ENCODE peak calls at places on chromosomes 2 and 18, in seven cellular contexts. One of them, this sample, is unnamed.

GRCh38 chr2:239087041-239087710 is 239.3 kb downstream of the TWIST2 start:
- DNase-seq in Ammon's horn: no peak
- DNase-seq in NCI-H460: no peak
- DNase-seq in NCI-H1092 treated with DMSO at 0.1 percent for 48 hours: no peak
- DNase-seq in activated CD4-positive, alpha-beta T cell treated with anti-CD3 and anti-CD28 coated beads, Interleukin-2, amount 50 U/mL, for 24 hours: no peak
- DNase-seq in stimulated activated CD8-positive, alpha-beta memory T cell treated with anti-CD3 and anti-CD28 coated beads, Interleukin-4, amount 100 ng/mL, for 4 hours: no peak
- DNase-seq in kidney: no peak
- DNase-seq in this sample: no peak

GRCh38 chr2:101781326-101781725 is 83.8 kb downstream of the MAP4K4 start:
- DNase-seq in Ammon's horn: no peak
- DNase-seq in NCI-H460: no peak
- DNase-seq in NCI-H1092 treated with DMSO at 0.1 percent for 48 hours: no peak
- DNase-seq in activated CD4-positive, alpha-beta T cell treated with anti-CD3 and anti-CD28 coated beads, Interleukin-2, amount 50 U/mL, for 24 hours: no peak
- DNase-seq in stimulated activated CD8-positive, alpha-beta memory T cell treated with anti-CD3 and anti-CD28 coated beads, Interleukin-4, amount 100 ng/mL, for 4 hours: no peak
- DNase-seq in kidney: no peak
- DNase-seq in this sample: no peak

GRCh38 chr18:58176915-58177717 is 133.1 kb downstream of the NEDD4L start:
- DNase-seq in Ammon's horn: peak; percentile 35
- DNase-seq in NCI-H460: peak; percentile 18
- DNase-seq in NCI-H1092 treated with DMSO at 0.1 percent for 48 hours: no peak
- DNase-seq in activated CD4-positive, alpha-beta T cell treated with anti-CD3 and anti-CD28 coated beads, Interleukin-2, amount 50 U/mL, for 24 hours: no peak
- DNase-seq in stimulated activated CD8-positive, alpha-beta memory T cell treated with anti-CD3 and anti-CD28 coated beads, Interleukin-4, amount 100 ng/mL, for 4 hours: no peak
- DNase-seq in kidney: no peak
- DNase-seq in this sample: no peak

GRCh38 chr2:31274700-31275075 is 40.7 kb downstream of the EHD3 start:
- DNase-seq in Ammon's horn: no peak
- DNase-seq in NCI-H460: no peak
- DNase-seq in NCI-H1092 treated with DMSO at 0.1 percent for 48 hours: no peak
- DNase-seq in activated CD4-positive, alpha-beta T cell treated with anti-CD3 and anti-CD28 coated beads, Interleukin-2, amount 50 U/mL, for 24 hours: no peak
- DNase-seq in stimulated activated CD8-positive, alpha-beta memory T cell treated with anti-CD3 and anti-CD28 coated beads, Interleukin-4, amount 100 ng/mL, for 4 hours: no peak
- DNase-seq in kidney: no peak
- DNase-seq in this sample: no peak

GRCh38 chr2:9975805-9976447 is 24.4 kb downstream of the GRHL1 start:
- DNase-seq in Ammon's horn: no peak
- DNase-seq in NCI-H460: peak; percentile 87
- DNase-seq in NCI-H1092 treated with DMSO at 0.1 percent for 48 hours: no peak
- DNase-seq in activated CD4-positive, alpha-beta T cell treated with anti-CD3 and anti-CD28 coated beads, Interleukin-2, amount 50 U/mL, for 24 hours: peak; percentile 35
- DNase-seq in stimulated activated CD8-positive, alpha-beta memory T cell treated with anti-CD3 and anti-CD28 coated beads, Interleukin-4, amount 100 ng/mL, for 4 hours: no peak
- DNase-seq in kidney: no peak
- DNase-seq in this sample: no peak

GRCh38 chr2:105919191-105919811 is 174.6 kb downstream of the NCK2 start:
- DNase-seq in Ammon's horn: peak; percentile 72
- DNase-seq in NCI-H460: no peak
- DNase-seq in NCI-H1092 treated with DMSO at 0.1 percent for 48 hours: peak; percentile 52
- DNase-seq in activated CD4-positive, alpha-beta T cell treated with anti-CD3 and anti-CD28 coated beads, Interleukin-2, amount 50 U/mL, for 24 hours: no peak
- DNase-seq in stimulated activated CD8-positive, alpha-beta memory T cell treated with anti-CD3 and anti-CD28 coated beads, Interleukin-4, amount 100 ng/mL, for 4 hours: no peak
- DNase-seq in kidney: no peak
- DNase-seq in this sample: no peak

GRCh38 chr18:71239111-71239624 is 950.3 kb downstream of the SOCS6 start:
- DNase-seq in Ammon's horn: no peak
- DNase-seq in NCI-H460: no peak
- DNase-seq in NCI-H1092 treated with DMSO at 0.1 percent for 48 hours: no peak
- DNase-seq in activated CD4-positive, alpha-beta T cell treated with anti-CD3 and anti-CD28 coated beads, Interleukin-2, amount 50 U/mL, for 24 hours: no peak
- DNase-seq in stimulated activated CD8-positive, alpha-beta memory T cell treated with anti-CD3 and anti-CD28 coated beads, Interleukin-4, amount 100 ng/mL, for 4 hours: no peak
- DNase-seq in kidney: no peak
- DNase-seq in this sample: no peak

GRCh38 chr2:170881840-170882239 is 47.2 kb upstream of the GORASP2 start:
- DNase-seq in Ammon's horn: no peak
- DNase-seq in NCI-H460: no peak
- DNase-seq in NCI-H1092 treated with DMSO at 0.1 percent for 48 hours: no peak
- DNase-seq in activated CD4-positive, alpha-beta T cell treated with anti-CD3 and anti-CD28 coated beads, Interleukin-2, amount 50 U/mL, for 24 hours: no peak
- DNase-seq in stimulated activated CD8-positive, alpha-beta memory T cell treated with anti-CD3 and anti-CD28 coated beads, Interleukin-4, amount 100 ng/mL, for 4 hours: no peak
- DNase-seq in kidney: no peak
- DNase-seq in this sample: no peak

GRCh38 chr2:144453486-144454158 is 66.3 kb downstream of the ZEB2 start:
- DNase-seq in Ammon's horn: no peak
- DNase-seq in NCI-H460: no peak
- DNase-seq in NCI-H1092 treated with DMSO at 0.1 percent for 48 hours: no peak
- DNase-seq in activated CD4-positive, alpha-beta T cell treated with anti-CD3 and anti-CD28 coated beads, Interleukin-2, amount 50 U/mL, for 24 hours: no peak
- DNase-seq in stimulated activated CD8-positive, alpha-beta memory T cell treated with anti-CD3 and anti-CD28 coated beads, Interleukin-4, amount 100 ng/mL, for 4 hours: no peak
- DNase-seq in kidney: no peak
- DNase-seq in this sample: no peak

GRCh38 chr2:3377279-3377611 is 373 bp downstream of the EIPR1 start:
- DNase-seq in Ammon's horn: no peak
- DNase-seq in NCI-H460: no peak
- DNase-seq in NCI-H1092 treated with DMSO at 0.1 percent for 48 hours: no peak
- DNase-seq in activated CD4-positive, alpha-beta T cell treated with anti-CD3 and anti-CD28 coated beads, Interleukin-2, amount 50 U/mL, for 24 hours: peak; percentile 21
- DNase-seq in stimulated activated CD8-positive, alpha-beta memory T cell treated with anti-CD3 and anti-CD28 coated beads, Interleukin-4, amount 100 ng/mL, for 4 hours: no peak
- DNase-seq in kidney: no peak
- DNase-seq in this sample: no peak

GRCh38 chr2:27085670-27086089 is 892 bp upstream of the KHK start:
- DNase-seq in Ammon's horn: peak; percentile 87
- DNase-seq in NCI-H460: peak; percentile 76
- DNase-seq in NCI-H1092 treated with DMSO at 0.1 percent for 48 hours: peak; percentile 13
- DNase-seq in activated CD4-positive, alpha-beta T cell treated with anti-CD3 and anti-CD28 coated beads, Interleukin-2, amount 50 U/mL, for 24 hours: no peak
- DNase-seq in stimulated activated CD8-positive, alpha-beta memory T cell treated with anti-CD3 and anti-CD28 coated beads, Interleukin-4, amount 100 ng/mL, for 4 hours: no peak
- DNase-seq in kidney: peak; percentile 92
- DNase-seq in this sample: no peak

GRCh38 chr2:69118609-69119008 is 105.6 kb downstream of the ANTXR1 start:
- DNase-seq in Ammon's horn: no peak
- DNase-seq in NCI-H460: no peak
- DNase-seq in NCI-H1092 treated with DMSO at 0.1 percent for 48 hours: no peak
- DNase-seq in activated CD4-positive, alpha-beta T cell treated with anti-CD3 and anti-CD28 coated beads, Interleukin-2, amount 50 U/mL, for 24 hours: no peak
- DNase-seq in stimulated activated CD8-positive, alpha-beta memory T cell treated with anti-CD3 and anti-CD28 coated beads, Interleukin-4, amount 100 ng/mL, for 4 hours: no peak
- DNase-seq in kidney: no peak
- DNase-seq in this sample: no peak

GRCh38 chr2:202009563-202009962 is 24.1 kb upstream of the FZD7 start:
- DNase-seq in Ammon's horn: no peak
- DNase-seq in NCI-H460: no peak
- DNase-seq in NCI-H1092 treated with DMSO at 0.1 percent for 48 hours: no peak
- DNase-seq in activated CD4-positive, alpha-beta T cell treated with anti-CD3 and anti-CD28 coated beads, Interleukin-2, amount 50 U/mL, for 24 hours: no peak
- DNase-seq in stimulated activated CD8-positive, alpha-beta memory T cell treated with anti-CD3 and anti-CD28 coated beads, Interleukin-4, amount 100 ng/mL, for 4 hours: no peak
- DNase-seq in kidney: no peak
- DNase-seq in this sample: no peak

GRCh38 chr2:85134255-85135065 is 1.3 kb downstream of the TCF7L1 start:
- DNase-seq in Ammon's horn: peak; percentile 30
- DNase-seq in NCI-H460: no peak
- DNase-seq in NCI-H1092 treated with DMSO at 0.1 percent for 48 hours: no peak
- DNase-seq in activated CD4-positive, alpha-beta T cell treated with anti-CD3 and anti-CD28 coated beads, Interleukin-2, amount 50 U/mL, for 24 hours: no peak
- DNase-seq in stimulated activated CD8-positive, alpha-beta memory T cell treated with anti-CD3 and anti-CD28 coated beads, Interleukin-4, amount 100 ng/mL, for 4 hours: no peak
- DNase-seq in kidney: peak; percentile 81
- DNase-seq in this sample: no peak

GRCh38 chr2:152369176-152369860 is 34.3 kb downstream of the FMNL2 start:
- DNase-seq in Ammon's horn: no peak
- DNase-seq in NCI-H460: peak; percentile 16
- DNase-seq in NCI-H1092 treated with DMSO at 0.1 percent for 48 hours: no peak
- DNase-seq in activated CD4-positive, alpha-beta T cell treated with anti-CD3 and anti-CD28 coated beads, Interleukin-2, amount 50 U/mL, for 24 hours: no peak
- DNase-seq in stimulated activated CD8-positive, alpha-beta memory T cell treated with anti-CD3 and anti-CD28 coated beads, Interleukin-4, amount 100 ng/mL, for 4 hours: no peak
- DNase-seq in kidney: no peak
- DNase-seq in this sample: no peak

GRCh38 chr2:99066602-99067001 is 74.9 kb upstream of the C2orf15 start:
- DNase-seq in Ammon's horn: peak; percentile 49
- DNase-seq in NCI-H460: peak; percentile 18
- DNase-seq in NCI-H1092 treated with DMSO at 0.1 percent for 48 hours: peak; percentile 61
- DNase-seq in activated CD4-positive, alpha-beta T cell treated with anti-CD3 and anti-CD28 coated beads, Interleukin-2, amount 50 U/mL, for 24 hours: peak; percentile 4
- DNase-seq in stimulated activated CD8-positive, alpha-beta memory T cell treated with anti-CD3 and anti-CD28 coated beads, Interleukin-4, amount 100 ng/mL, for 4 hours: no peak
- DNase-seq in kidney: no peak
- DNase-seq in this sample: peak; percentile 65

GRCh38 chr2:240570531-240571313 is 2.4 kb downstream of the RNPEPL1 start:
- DNase-seq in Ammon's horn: no peak
- DNase-seq in NCI-H460: no peak
- DNase-seq in NCI-H1092 treated with DMSO at 0.1 percent for 48 hours: no peak
- DNase-seq in activated CD4-positive, alpha-beta T cell treated with anti-CD3 and anti-CD28 coated beads, Interleukin-2, amount 50 U/mL, for 24 hours: no peak
- DNase-seq in stimulated activated CD8-positive, alpha-beta memory T cell treated with anti-CD3 and anti-CD28 coated beads, Interleukin-4, amount 100 ng/mL, for 4 hours: no peak
- DNase-seq in kidney: peak; percentile 71
- DNase-seq in this sample: no peak

GRCh38 chr2:36359006-36359580 is 3.5 kb downstream of the CRIM1 start:
- DNase-seq in Ammon's horn: no peak
- DNase-seq in NCI-H460: no peak
- DNase-seq in NCI-H1092 treated with DMSO at 0.1 percent for 48 hours: no peak
- DNase-seq in activated CD4-positive, alpha-beta T cell treated with anti-CD3 and anti-CD28 coated beads, Interleukin-2, amount 50 U/mL, for 24 hours: no peak
- DNase-seq in stimulated activated CD8-positive, alpha-beta memory T cell treated with anti-CD3 and anti-CD28 coated beads, Interleukin-4, amount 100 ng/mL, for 4 hours: no peak
- DNase-seq in kidney: no peak
- DNase-seq in this sample: no peak

GRCh38 chr18:6951336-6952090 is 166.1 kb downstream of the LAMA1 start:
- DNase-seq in Ammon's horn: no peak
- DNase-seq in NCI-H460: no peak
- DNase-seq in NCI-H1092 treated with DMSO at 0.1 percent for 48 hours: no peak
- DNase-seq in activated CD4-positive, alpha-beta T cell treated with anti-CD3 and anti-CD28 coated beads, Interleukin-2, amount 50 U/mL, for 24 hours: no peak
- DNase-seq in stimulated activated CD8-positive, alpha-beta memory T cell treated with anti-CD3 and anti-CD28 coated beads, Interleukin-4, amount 100 ng/mL, for 4 hours: no peak
- DNase-seq in kidney: no peak
- DNase-seq in this sample: no peak

GRCh38 chr2:126722546-126722945 is 66.6 kb downstream of the GYPC start:
- DNase-seq in Ammon's horn: no peak
- DNase-seq in NCI-H460: no peak
- DNase-seq in NCI-H1092 treated with DMSO at 0.1 percent for 48 hours: no peak
- DNase-seq in activated CD4-positive, alpha-beta T cell treated with anti-CD3 and anti-CD28 coated beads, Interleukin-2, amount 50 U/mL, for 24 hours: no peak
- DNase-seq in stimulated activated CD8-positive, alpha-beta memory T cell treated with anti-CD3 and anti-CD28 coated beads, Interleukin-4, amount 100 ng/mL, for 4 hours: no peak
- DNase-seq in kidney: no peak
- DNase-seq in this sample: no peak

GRCh38 chr2:166665991-166666940 is 172.2 kb upstream of the SCN7A start:
- DNase-seq in Ammon's horn: no peak
- DNase-seq in NCI-H460: no peak
- DNase-seq in NCI-H1092 treated with DMSO at 0.1 percent for 48 hours: no peak
- DNase-seq in activated CD4-positive, alpha-beta T cell treated with anti-CD3 and anti-CD28 coated beads, Interleukin-2, amount 50 U/mL, for 24 hours: no peak
- DNase-seq in stimulated activated CD8-positive, alpha-beta memory T cell treated with anti-CD3 and anti-CD28 coated beads, Interleukin-4, amount 100 ng/mL, for 4 hours: no peak
- DNase-seq in kidney: no peak
- DNase-seq in this sample: no peak

GRCh38 chr18:63604791-63605567 is 17.8 kb downstream of the SERPINB13 start:
- DNase-seq in Ammon's horn: no peak
- DNase-seq in NCI-H460: no peak
- DNase-seq in NCI-H1092 treated with DMSO at 0.1 percent for 48 hours: peak; percentile 47
- DNase-seq in activated CD4-positive, alpha-beta T cell treated with anti-CD3 and anti-CD28 coated beads, Interleukin-2, amount 50 U/mL, for 24 hours: no peak
- DNase-seq in stimulated activated CD8-positive, alpha-beta memory T cell treated with anti-CD3 and anti-CD28 coated beads, Interleukin-4, amount 100 ng/mL, for 4 hours: no peak
- DNase-seq in kidney: no peak
- DNase-seq in this sample: no peak

GRCh38 chr2:36633470-36634092 is 35.6 kb upstream of the FEZ2 start:
- DNase-seq in Ammon's horn: no peak
- DNase-seq in NCI-H460: no peak
- DNase-seq in NCI-H1092 treated with DMSO at 0.1 percent for 48 hours: no peak
- DNase-seq in activated CD4-positive, alpha-beta T cell treated with anti-CD3 and anti-CD28 coated beads, Interleukin-2, amount 50 U/mL, for 24 hours: no peak
- DNase-seq in stimulated activated CD8-positive, alpha-beta memory T cell treated with anti-CD3 and anti-CD28 coated beads, Interleukin-4, amount 100 ng/mL, for 4 hours: no peak
- DNase-seq in kidney: no peak
- DNase-seq in this sample: no peak

GRCh38 chr2:235360446-235360845 is 133.4 kb upstream of the AGAP1 start:
- DNase-seq in Ammon's horn: no peak
- DNase-seq in NCI-H460: no peak
- DNase-seq in NCI-H1092 treated with DMSO at 0.1 percent for 48 hours: no peak
- DNase-seq in activated CD4-positive, alpha-beta T cell treated with anti-CD3 and anti-CD28 coated beads, Interleukin-2, amount 50 U/mL, for 24 hours: no peak
- DNase-seq in stimulated activated CD8-positive, alpha-beta memory T cell treated with anti-CD3 and anti-CD28 coated beads, Interleukin-4, amount 100 ng/mL, for 4 hours: no peak
- DNase-seq in kidney: no peak
- DNase-seq in this sample: no peak

GRCh38 chr18:79259218-79259617 is 136.5 kb upstream of the NFATC1 start:
- DNase-seq in Ammon's horn: no peak
- DNase-seq in NCI-H460: no peak
- DNase-seq in NCI-H1092 treated with DMSO at 0.1 percent for 48 hours: no peak
- DNase-seq in activated CD4-positive, alpha-beta T cell treated with anti-CD3 and anti-CD28 coated beads, Interleukin-2, amount 50 U/mL, for 24 hours: no peak
- DNase-seq in stimulated activated CD8-positive, alpha-beta memory T cell treated with anti-CD3 and anti-CD28 coated beads, Interleukin-4, amount 100 ng/mL, for 4 hours: no peak
- DNase-seq in kidney: no peak
- DNase-seq in this sample: no peak

GRCh38 chr2:118882693-118883336 is 35.4 kb upstream of the EN1 start:
- DNase-seq in Ammon's horn: peak; percentile 85
- DNase-seq in NCI-H460: peak; percentile 64
- DNase-seq in NCI-H1092 treated with DMSO at 0.1 percent for 48 hours: peak; percentile 20
- DNase-seq in activated CD4-positive, alpha-beta T cell treated with anti-CD3 and anti-CD28 coated beads, Interleukin-2, amount 50 U/mL, for 24 hours: peak; percentile 62
- DNase-seq in stimulated activated CD8-positive, alpha-beta memory T cell treated with anti-CD3 and anti-CD28 coated beads, Interleukin-4, amount 100 ng/mL, for 4 hours: peak; percentile 8
- DNase-seq in kidney: no peak
- DNase-seq in this sample: no peak

GRCh38 chr18:58858591-58859468 is 5.8 kb upstream of the ZNF532 start:
- DNase-seq in Ammon's horn: no peak
- DNase-seq in NCI-H460: no peak
- DNase-seq in NCI-H1092 treated with DMSO at 0.1 percent for 48 hours: no peak
- DNase-seq in activated CD4-positive, alpha-beta T cell treated with anti-CD3 and anti-CD28 coated beads, Interleukin-2, amount 50 U/mL, for 24 hours: no peak
- DNase-seq in stimulated activated CD8-positive, alpha-beta memory T cell treated with anti-CD3 and anti-CD28 coated beads, Interleukin-4, amount 100 ng/mL, for 4 hours: no peak
- DNase-seq in kidney: no peak
- DNase-seq in this sample: no peak

GRCh38 chr2:10359246-10359645 is 56.5 kb downstream of the HPCAL1 start:
- DNase-seq in Ammon's horn: no peak
- DNase-seq in NCI-H460: no peak
- DNase-seq in NCI-H1092 treated with DMSO at 0.1 percent for 48 hours: no peak
- DNase-seq in activated CD4-positive, alpha-beta T cell treated with anti-CD3 and anti-CD28 coated beads, Interleukin-2, amount 50 U/mL, for 24 hours: no peak
- DNase-seq in stimulated activated CD8-positive, alpha-beta memory T cell treated with anti-CD3 and anti-CD28 coated beads, Interleukin-4, amount 100 ng/mL, for 4 hours: no peak
- DNase-seq in kidney: no peak
- DNase-seq in this sample: no peak

GRCh38 chr2:174827371-174828369 is 63.4 kb upstream of the CHRNA1 start:
- DNase-seq in Ammon's horn: no peak
- DNase-seq in NCI-H460: no peak
- DNase-seq in NCI-H1092 treated with DMSO at 0.1 percent for 48 hours: no peak
- DNase-seq in activated CD4-positive, alpha-beta T cell treated with anti-CD3 and anti-CD28 coated beads, Interleukin-2, amount 50 U/mL, for 24 hours: no peak
- DNase-seq in stimulated activated CD8-positive, alpha-beta memory T cell treated with anti-CD3 and anti-CD28 coated beads, Interleukin-4, amount 100 ng/mL, for 4 hours: no peak
- DNase-seq in kidney: no peak
- DNase-seq in this sample: no peak

GRCh38 chr2:144454466-144455287 is 65.2 kb downstream of the ZEB2 start:
- DNase-seq in Ammon's horn: no peak
- DNase-seq in NCI-H460: no peak
- DNase-seq in NCI-H1092 treated with DMSO at 0.1 percent for 48 hours: no peak
- DNase-seq in activated CD4-positive, alpha-beta T cell treated with anti-CD3 and anti-CD28 coated beads, Interleukin-2, amount 50 U/mL, for 24 hours: no peak
- DNase-seq in stimulated activated CD8-positive, alpha-beta memory T cell treated with anti-CD3 and anti-CD28 coated beads, Interleukin-4, amount 100 ng/mL, for 4 hours: no peak
- DNase-seq in kidney: no peak
- DNase-seq in this sample: no peak

GRCh38 chr18:24114924-24115549 is 23.8 kb upstream of the CABYR start:
- DNase-seq in Ammon's horn: no peak
- DNase-seq in NCI-H460: no peak
- DNase-seq in NCI-H1092 treated with DMSO at 0.1 percent for 48 hours: no peak
- DNase-seq in activated CD4-positive, alpha-beta T cell treated with anti-CD3 and anti-CD28 coated beads, Interleukin-2, amount 50 U/mL, for 24 hours: no peak
- DNase-seq in stimulated activated CD8-positive, alpha-beta memory T cell treated with anti-CD3 and anti-CD28 coated beads, Interleukin-4, amount 100 ng/mL, for 4 hours: no peak
- DNase-seq in kidney: no peak
- DNase-seq in this sample: no peak

GRCh38 chr2:58918138-58918537 is 677.0 kb upstream of the FANCL start:
- DNase-seq in Ammon's horn: no peak
- DNase-seq in NCI-H460: no peak
- DNase-seq in NCI-H1092 treated with DMSO at 0.1 percent for 48 hours: no peak
- DNase-seq in activated CD4-positive, alpha-beta T cell treated with anti-CD3 and anti-CD28 coated beads, Interleukin-2, amount 50 U/mL, for 24 hours: no peak
- DNase-seq in stimulated activated CD8-positive, alpha-beta memory T cell treated with anti-CD3 and anti-CD28 coated beads, Interleukin-4, amount 100 ng/mL, for 4 hours: no peak
- DNase-seq in kidney: no peak
- DNase-seq in this sample: no peak

GRCh38 chr18:75471850-75472249 is 44.3 kb upstream of the SMIM21 start:
- DNase-seq in Ammon's horn: no peak
- DNase-seq in NCI-H460: no peak
- DNase-seq in NCI-H1092 treated with DMSO at 0.1 percent for 48 hours: no peak
- DNase-seq in activated CD4-positive, alpha-beta T cell treated with anti-CD3 and anti-CD28 coated beads, Interleukin-2, amount 50 U/mL, for 24 hours: no peak
- DNase-seq in stimulated activated CD8-positive, alpha-beta memory T cell treated with anti-CD3 and anti-CD28 coated beads, Interleukin-4, amount 100 ng/mL, for 4 hours: no peak
- DNase-seq in kidney: no peak
- DNase-seq in this sample: no peak

GRCh38 chr2:112312821-112313220 is 37.4 kb downstream of the ZC3H6 start:
- DNase-seq in Ammon's horn: no peak
- DNase-seq in NCI-H460: no peak
- DNase-seq in NCI-H1092 treated with DMSO at 0.1 percent for 48 hours: no peak
- DNase-seq in activated CD4-positive, alpha-beta T cell treated with anti-CD3 and anti-CD28 coated beads, Interleukin-2, amount 50 U/mL, for 24 hours: no peak
- DNase-seq in stimulated activated CD8-positive, alpha-beta memory T cell treated with anti-CD3 and anti-CD28 coated beads, Interleukin-4, amount 100 ng/mL, for 4 hours: no peak
- DNase-seq in kidney: no peak
- DNase-seq in this sample: no peak

GRCh38 chr2:181894381-181894780 is 2.9 kb downstream of the ITPRID2 start:
- DNase-seq in Ammon's horn: no peak
- DNase-seq in NCI-H460: no peak
- DNase-seq in NCI-H1092 treated with DMSO at 0.1 percent for 48 hours: no peak
- DNase-seq in activated CD4-positive, alpha-beta T cell treated with anti-CD3 and anti-CD28 coated beads, Interleukin-2, amount 50 U/mL, for 24 hours: no peak
- DNase-seq in stimulated activated CD8-positive, alpha-beta memory T cell treated with anti-CD3 and anti-CD28 coated beads, Interleukin-4, amount 100 ng/mL, for 4 hours: no peak
- DNase-seq in kidney: no peak
- DNase-seq in this sample: no peak

This sample was measured in DMS 273 treated with DMSO at 0.1 percent for 48 hours.